ENCODE peak calls at places on chromosomes 16 and 17, in seven cellular contexts. S is left cardiac atrium; K is NCI-H748 treated with DMSO at 0.1 percent for 48 hours; E is stimulated activated CD8-positive, alpha-beta memory T cell treated with anti-CD3 and anti-CD28 coated beads, Interleukin-4, amount 100 ng/mL, for 1 hour; G is upper lobe of left lung; B is HT1080; C is CD4-positive, CD25-positive, alpha-beta regulatory T cell. J is an unnamed sample.

GRCh38 chr17:45816966-45817365 is 27.7 kb upstream of the SPPL2C start:
- DNase-seq in E (no peak), K (no peak), C (no peak), S (no peak), G (no peak), B (no peak), J (no peak)

GRCh38 chr17:12035713-12036112 is 15.0 kb downstream of the MAP2K4 start:
- DNase-seq in B (no peak), S (no peak), K (no peak), C (no peak), G (no peak), E (no peak), J (no peak)

GRCh38 chr16:76386784-76387183 is 109.6 kb downstream of the CNTNAP4 start:
- DNase-seq in C (no peak), S (no peak), K (no peak), B (peak), G (no peak), E (no peak), J (no peak)

GRCh38 chr17:79220715-79221291 is 146.2 kb downstream of the ENGASE start:
- DNase-seq in S (no peak), G (no peak), C (no peak), K (no peak), E (no peak), B (no peak), J (no peak)

GRCh38 chr17:78163881-78164747 is 4.3 kb upstream of the SYNGR2 start:
- DNase-seq in E (no peak), C (no peak), K (no peak), G (no peak), S (no peak), B (no peak), J (no peak)

GRCh38 chr17:69961488-69962145 is 113.4 kb upstream of the KCNJ16 start:
- DNase-seq in S (no peak), C (no peak), E (no peak), G (no peak), B (no peak), K (no peak), J (peak)

GRCh38 chr16:11333696-11334095 is 11.6 kb upstream of the RMI2 start:
- DNase-seq in C (no peak), G (no peak), S (no peak), B (no peak), K (no peak), E (no peak), J (no peak)

GRCh38 chr17:80749611-80750010 is 205.0 kb downstream of the RPTOR start:
- DNase-seq in S (no peak), G (no peak), B (no peak), C (no peak), E (no peak), K (no peak), J (no peak)

GRCh38 chr16:15855704-15856003 is 1.2 kb downstream of the MYH11 start:
- DNase-seq in K (no peak), E (no peak), C (no peak), S (no peak), G (no peak), B (no peak), J (no peak)

GRCh38 chr16:1398826-1399581 is 15.5 kb downstream of the UNKL start:
- DNase-seq in E (no peak), K (no peak), G (no peak), S (no peak), B (no peak), C (no peak), J (no peak)

GRCh38 chr16:29811170-29811895 is 660 bp upstream of the PRRT2 start:
- DNase-seq in K (peak), G (peak), S (peak), E (no peak), C (peak), B (peak), J (peak)

GRCh38 chr16:1105888-1106620 is 10.0 kb upstream of the C1QTNF8 start:
- DNase-seq in E (no peak), G (peak), C (no peak), S (peak), K (peak), B (peak), J (peak)

GRCh38 chr17:1271441-1271840 is 1.2 kb downstream of the BHLHA9 start:
- DNase-seq in C (no peak), K (no peak), G (no peak), B (no peak), E (no peak), S (no peak), J (no peak)

GRCh38 chr17:48330877-48331276 is 99.1 kb downstream of the SKAP1 start:
- DNase-seq in B (no peak), K (no peak), C (no peak), G (no peak), S (no peak), E (no peak), J (no peak)

GRCh38 chr17:41684050-41684449 is 4.6 kb upstream of the EIF1 start:
- DNase-seq in B (no peak), G (no peak), C (no peak), E (no peak), K (no peak), S (no peak), J (no peak)

GRCh38 chr16:8229011-8229520 is 361.2 kb downstream of the TMEM114 start:
- DNase-seq in C (no peak), G (no peak), K (no peak), B (no peak), S (no peak), E (no peak), J (no peak)

GRCh38 chr16:85982563-85982939 is 83.6 kb downstream of the IRF8 start:
- DNase-seq in C (no peak), K (no peak), B (no peak), G (peak), E (no peak), S (peak), J (no peak)

GRCh38 chr17:74882517-74883240 is 9.9 kb upstream of the FDXR start:
- DNase-seq in G (no peak), S (no peak), C (no peak), K (no peak), B (no peak), E (no peak), J (no peak)

GRCh38 chr17:66167189-66167815 is 24.6 kb downstream of the CEP112 start:
- DNase-seq in K (no peak), C (no peak), E (no peak), S (no peak), G (no peak), B (no peak), J (no peak)